ENCODE peak calls at places on chromosomes 4 and X, in six cellular contexts. S is fibroblast of the aortic adventitia; A is HCT116; Z is activated T-helper 1 cell treated with anti-CD3 and anti-CD28 coated beads, Interleukin-12 subunit alpha, Interleukin-12 subunit beta, Interleukin-2, Interleukin-4 antibody, amounts not matched to agents 30 ng/mL and 10 ng/mL and 1 ng/mL, durations not matched to agents 14 hours and 24 hours and 36 hours; J is OCI-LY7; Q is M059J. X is an unnamed sample.

GRCh38 chrX:112731793-112732192 is 52.1 kb upstream of the LHFPL1 start:
- DNase-seq in S (peak), A (no peak), Z (no peak), J (peak), Q (peak), X (no peak)

GRCh38 chrX:67893931-67894330 is 350.1 kb downstream of the AR start:
- DNase-seq in S (peak), A (no peak), Z (no peak), J (peak), Q (peak), X (no peak)

GRCh38 chr4:173560896-173561295 is 30.9 kb upstream of the HAND2 start:
- DNase-seq in S (no peak), A (no peak), Z (no peak), J (no peak), Q (no peak), X (no peak)

GRCh38 chr4:102842367-102842766 is 15.0 kb upstream of the UBE2D3 start:
- DNase-seq in S (no peak), A (no peak), Z (no peak), J (peak), Q (no peak), X (no peak)

GRCh38 chr4:82201805-82202636 is 171.8 kb downstream of the HNRNPD start:
- DNase-seq in S (peak), A (peak), Z (no peak), J (peak), Q (peak), X (peak)

GRCh38 chr4:88659061-88659889 is 38.4 kb downstream of the NAP1L5 start:
- DNase-seq in S (peak), A (peak), Z (no peak), J (peak), Q (peak), X (peak)

GRCh38 chr4:3810796-3811485 is 44.8 kb downstream of the ADRA2C start:
- DNase-seq in S (no peak), A (no peak), Z (no peak), J (no peak), Q (no peak), X (no peak)

GRCh38 chrX:40172169-40172979 is 74.6 kb upstream of the BCOR start:
- DNase-seq in S (peak), A (no peak), Z (no peak), J (peak), Q (peak), X (peak)